ENCODE peak calls at places on chromosomes 6 and 20, in five cellular contexts. M is HCT116, Y is epithelial cell of esophagus, N is dorsolateral prefrontal cortex, L is HL-60. P is an unnamed sample.

GRCh38 chr20:3209946-3210317 is 634 bp downstream of the ITPA start:
- DNase-seq in M (no peak), L (peak), N (no peak), Y (peak), P (no peak)

GRCh38 chr6:70236304-70236703 is 66.6 kb downstream of the COL9A1 start:
- DNase-seq in N (no peak), Y (no peak), L (no peak), M (no peak), P (no peak)

GRCh38 chr6:14921170-14921569 is 324.7 kb upstream of the JARID2 start:
- DNase-seq in N (no peak), Y (no peak), L (peak), M (no peak), P (peak)

GRCh38 chr6:156735751-156736150 is 41.4 kb upstream of the ARID1B start:
- DNase-seq in N (no peak), M (no peak), Y (no peak), L (no peak), P (no peak)

GRCh38 chr20:62634330-62634967 is 7.9 kb upstream of the SLCO4A1 start:
- DNase-seq in M (no peak), L (no peak), Y (no peak), N (no peak), P (no peak)

GRCh38 chr20:46065006-46065405 is 24.8 kb downstream of the NCOA5 start:
- DNase-seq in Y (no peak), L (no peak), M (no peak), N (no peak), P (no peak)

GRCh38 chr20:36017034-36017951 is 48.9 kb downstream of the CNBD2 start:
- DNase-seq in L (no peak), M (no peak), Y (no peak), N (no peak), P (peak)

GRCh38 chr6:162849269-162849668 is 121.5 kb downstream of the PACRG start:
- DNase-seq in L (no peak), Y (no peak), M (no peak), N (no peak), P (no peak)

DNA sequence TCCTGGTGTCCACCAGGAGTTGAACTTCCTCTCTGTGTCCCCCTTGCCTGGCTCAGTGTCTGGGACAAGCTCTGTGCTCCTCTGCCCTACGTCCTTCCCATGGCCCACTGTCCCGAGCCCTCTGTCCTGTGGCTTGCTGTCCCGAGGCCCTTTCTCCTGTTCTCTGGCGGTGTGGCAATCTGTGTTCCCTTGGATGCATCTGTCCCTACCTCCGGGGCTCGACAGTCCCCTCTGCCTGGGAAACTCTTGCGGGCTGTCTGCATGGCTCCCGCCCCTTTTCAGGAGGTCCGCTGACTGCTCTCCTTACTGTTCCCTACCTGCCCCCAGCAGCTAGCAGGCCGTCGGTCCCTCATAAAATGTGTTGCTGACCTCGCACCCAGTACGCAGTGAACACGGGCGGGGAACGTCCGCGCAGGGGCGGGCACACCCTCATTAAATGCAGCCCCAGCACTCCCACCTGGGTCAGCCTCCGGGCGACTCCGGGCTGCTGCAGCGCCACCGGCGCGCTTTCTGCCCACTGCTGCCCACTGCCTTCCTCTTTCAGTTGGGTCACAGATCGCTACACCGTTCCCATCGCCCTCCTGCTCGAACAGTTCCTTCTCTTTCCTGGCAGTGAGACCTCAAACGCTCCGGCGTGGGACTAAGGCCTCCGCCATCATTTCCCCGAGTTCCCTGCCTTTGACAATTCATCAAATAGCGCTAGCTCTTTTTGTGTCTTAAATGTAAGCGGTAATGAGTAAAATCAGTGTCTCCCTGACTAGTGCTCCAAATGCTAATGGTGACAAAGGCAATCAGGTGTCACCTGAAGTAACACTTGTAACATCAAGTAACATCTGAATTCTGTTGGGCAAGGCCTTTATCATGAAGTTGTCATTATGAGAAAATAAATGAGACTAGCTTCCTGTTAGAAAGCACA is 60.5 kb downstream of the RSPH3 start:
- DNase-seq in Y (no peak), N (no peak), L (no peak), M (no peak), P (no peak)
- H3K4me3 ChIP-seq in Y (no peak), N (no peak), L (peak), M (peak), P (no peak)

GRCh38 chr6:37006793-37007339 is 1.4 kb downstream of the FGD2 start:
- DNase-seq in N (no peak), Y (no peak), L (no peak), M (no peak), P (no peak)

GRCh38 chr6:37008484-37009186 is 3.2 kb downstream of the FGD2 start:
- DNase-seq in Y (no peak), L (no peak), M (no peak), N (no peak), P (no peak)

GRCh38 chr6:37005061-37005810 is at the start of gene FGD2:
- DNase-seq in L (no peak), N (no peak), Y (no peak), M (no peak), P (no peak)

GRCh38 chr6:37005827-37006514 is 516 bp downstream of the FGD2 start:
- DNase-seq in N (no peak), M (no peak), Y (no peak), L (no peak), P (no peak)

GRCh38 chr6:37007340-37008043 is 2.0 kb downstream of the FGD2 start:
- DNase-seq in L (no peak), Y (no peak), M (no peak), N (no peak), P (no peak)
- H3K4me3 ChIP-seq in L (no peak), Y (no peak), M (no peak), N (no peak), P (no peak)

GRCh38 chr6:21598662-21599061 is 5.1 kb downstream of the SOX4 start:
- DNase-seq in M (no peak), Y (peak), N (no peak), L (no peak), P (no peak)

GRCh38 chr6:21596379-21597242 is 3.1 kb downstream of the SOX4 start:
- DNase-seq in N (no peak), Y (peak), L (no peak), M (no peak), P (peak)

GRCh38 chr6:21597706-21598273 is 4.2 kb downstream of the SOX4 start:
- DNase-seq in N (no peak), L (no peak), M (no peak), Y (peak), P (no peak)

GRCh38 chr6:21595951-21596378 is 2.4 kb downstream of the SOX4 start:
- DNase-seq in N (no peak), M (no peak), L (no peak), Y (no peak), P (peak)

DNA sequence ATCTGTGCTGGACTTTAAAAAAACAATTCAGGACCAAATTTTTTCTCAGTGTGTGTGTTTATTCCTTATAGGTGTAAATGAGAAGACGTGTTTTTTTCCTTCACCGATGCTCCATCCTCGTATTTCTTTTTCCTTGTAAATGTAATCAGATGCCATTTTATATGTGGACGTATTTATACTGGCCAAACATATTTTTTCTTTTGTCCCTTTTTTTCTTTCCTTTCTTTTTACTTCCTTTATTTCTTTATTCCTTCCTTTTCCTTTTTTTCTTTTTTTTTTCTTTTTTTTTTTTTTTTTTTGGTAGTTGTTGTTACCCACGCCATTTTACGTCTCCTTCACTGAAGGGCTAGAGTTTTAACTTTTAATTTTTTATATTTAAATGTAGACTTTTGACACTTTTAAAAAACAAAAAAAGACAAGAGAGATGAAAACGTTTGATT is 3.7 kb downstream of the SOX4 start:
- DNase-seq in L (no peak), N (no peak), M (no peak), Y (no peak), P (no peak)
- H3K4me3 ChIP-seq in L (no peak), N (peak), M (no peak), Y (peak), P (peak)

GRCh38 chr6:28488916-28489365 is 26.7 kb downstream of the GPX6 start:
- DNase-seq in Y (peak), N (no peak), M (peak), L (peak), P (peak)

GRCh38 chr6:28486988-28487742 is 28.4 kb downstream of the GPX6 start:
- DNase-seq in N (no peak), Y (no peak), M (no peak), L (no peak), P (no peak)

GRCh38 chr6:28491984-28492317 is 23.6 kb downstream of the GPX6 start:
- DNase-seq in Y (no peak), N (no peak), L (no peak), M (no peak), P (no peak)

GRCh38 chr6:28489366-28490190 is 26.0 kb downstream of the GPX6 start:
- DNase-seq in N (no peak), L (peak), M (peak), Y (peak), P (peak)

GRCh38 chr6:28490191-28490890 is 25.3 kb downstream of the GPX6 start:
- DNase-seq in N (no peak), M (no peak), L (no peak), Y (peak), P (peak)
- H3K4me3 ChIP-seq in N (peak), M (no peak), L (peak), Y (peak), P (peak)

GRCh38 chr20:56427797-56428196 is 15.7 kb downstream of the CASS4 start:
- DNase-seq in L (no peak), M (no peak), N (no peak), Y (no peak), P (no peak)

GRCh38 chr20:56428388-56428787 is 16.3 kb downstream of the CASS4 start:
- DNase-seq in Y (peak), N (no peak), L (no peak), M (no peak), P (no peak)

GRCh38 chr20:56426026-56426425 is 14.0 kb downstream of the CASS4 start:
- DNase-seq in N (no peak), Y (no peak), M (no peak), L (no peak), P (no peak)

GRCh38 chr20:56428881-56429280 is 16.8 kb downstream of the CASS4 start:
- DNase-seq in M (no peak), Y (no peak), L (no peak), N (no peak), P (no peak)

GRCh38 chr20:56426926-56427325 is 14.9 kb downstream of the CASS4 start:
- DNase-seq in L (no peak), M (no peak), Y (no peak), N (no peak), P (no peak)
- H3K4me3 ChIP-seq in L (no peak), M (no peak), Y (no peak), N (no peak), P (no peak)

GRCh38 chr6:43052225-43052841 is 1.3 kb downstream of the CUL7 start:
- DNase-seq in Y (no peak), M (no peak), N (no peak), L (no peak), P (peak)

GRCh38 chr6:43052842-43053544 is 658 bp downstream of the CUL7 start:
- DNase-seq in Y (peak), M (no peak), L (no peak), N (no peak), P (peak)

GRCh38 chr6:43055966-43056365 is 2.3 kb upstream of the CUL7 start:
- DNase-seq in M (no peak), L (no peak), Y (no peak), N (no peak), P (no peak)

GRCh38 chr6:43053545-43054205 is at the start of gene CUL7:
- DNase-seq in M (peak), N (peak), L (peak), Y (peak), P (peak)

DNA sequence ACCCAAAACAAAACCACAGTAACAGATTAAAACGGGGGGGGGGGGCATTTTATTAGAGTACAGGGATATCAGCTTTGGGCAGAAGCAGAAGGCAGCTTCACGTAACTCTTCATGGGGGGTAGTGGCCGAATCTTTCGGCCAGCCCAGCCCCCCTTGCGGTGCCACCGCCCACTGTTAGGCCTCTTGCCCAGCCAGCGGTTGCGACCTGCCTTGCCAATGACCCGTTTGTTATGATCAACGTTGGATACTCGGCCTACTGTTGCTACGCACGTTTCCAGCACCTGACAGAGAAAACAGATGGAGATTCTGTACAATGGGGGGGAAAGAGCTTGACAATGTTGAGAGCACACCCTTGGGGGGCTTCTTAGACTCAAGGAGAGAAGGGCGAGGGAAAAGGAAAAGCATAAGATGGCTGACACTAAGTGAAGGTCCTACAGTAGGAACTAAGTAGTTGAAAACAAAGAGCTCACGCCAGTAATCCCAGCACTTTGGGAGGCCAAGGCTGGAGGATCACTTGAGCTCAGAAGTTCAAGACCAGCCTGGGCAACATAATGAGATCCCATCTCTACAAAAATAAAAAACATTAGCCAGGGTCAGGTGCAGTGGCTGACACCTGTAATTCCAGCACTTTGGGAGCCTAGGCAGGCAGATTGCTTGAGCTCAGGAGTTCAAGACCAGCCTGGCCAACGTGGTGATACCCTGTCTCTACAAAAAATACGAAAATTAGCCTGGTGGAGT is 724 bp upstream of the CUL7 start:
- DNase-seq in N (no peak), Y (no peak), L (no peak), M (no peak), P (peak)
- H3K4me3 ChIP-seq in N (peak), Y (peak), L (peak), M (peak), P (peak)

GRCh38 chr6:125346926-125347563 is 45.3 kb upstream of the HDDC2 start:
- DNase-seq in M (no peak), N (no peak), L (no peak), Y (no peak), P (no peak)
- H3K4me3 ChIP-seq in M (no peak), N (no peak), L (no peak), Y (no peak), P (no peak)

GRCh38 chr20:25750765-25751696 is 54.4 kb upstream of the ZNF337 start:
- DNase-seq in Y (peak), M (no peak), N (no peak), L (no peak), P (peak)
- H3K4me3 ChIP-seq in Y (peak), M (no peak), N (peak), L (no peak), P (peak)

GRCh38 chr6:46541556-46541955 is 50.3 kb upstream of the RCAN2 start:
- DNase-seq in M (no peak), L (no peak), N (no peak), Y (no peak), P (no peak)
- H3K4me3 ChIP-seq in M (no peak), L (no peak), N (no peak), Y (no peak), P (no peak)

P was measured in ovary.